ENCODE peak calls at places on chromosomes 1 and 21, in seven cellular contexts. A is stimulated activated CD4-positive, alpha-beta T cell treated with anti-CD3 and anti-CD28 coated beads, TNF-alpha, amount 100 ng/mL, for 48 hours; Q is M059J; D is CD8-positive, alpha-beta memory T cell; T is mesothelial cell of epicardium; R is B cell; L is LoVo. E is an unnamed sample.

GRCh38 chr1:93029317-93029716 is 49.8 kb upstream of the MTF2 start:
- DNase-seq in D (peak; percentile 73), T (no peak), R (no peak), A (no peak), L (no peak), Q (no peak), E (no peak)

GRCh38 chr1:114145504-114146160 is 8.0 kb downstream of the SYT6 start:
- DNase-seq in L (no peak), R (no peak), D (no peak), A (no peak), Q (no peak), T (no peak), E (no peak)

GRCh38 chr1:178774263-178774662 is 49.2 kb downstream of the RALGPS2 start:
- DNase-seq in T (no peak), R (no peak), D (no peak), L (peak; percentile 20), Q (peak; percentile 52), A (no peak), E (no peak)

GRCh38 chr1:83931658-83932253 is 67.2 kb downstream of the TTLL7 start:
- DNase-seq in A (no peak), L (peak; percentile 52), Q (peak; percentile 66), R (peak; percentile 17), T (no peak), D (peak; percentile 31), E (no peak)

GRCh38 chr1:2115008-2115921 is 65.1 kb downstream of the PRKCZ start:
- DNase-seq in T (no peak), A (no peak), R (no peak), L (no peak), Q (no peak), D (peak; percentile 16), E (no peak)

GRCh38 chr1:60065199-60065598 is 8.4 kb downstream of the C1orf87 start:
- DNase-seq in R (no peak), A (no peak), D (no peak), T (no peak), L (no peak), Q (no peak), E (no peak)

GRCh38 chr1:48203287-48203900 is 19.1 kb upstream of the SLC5A9 start:
- DNase-seq in R (peak; percentile 30), Q (peak; percentile 11), T (no peak), L (peak; percentile 41), A (no peak), D (no peak), E (no peak)

GRCh38 chr1:239247299-239247698 is 139.1 kb upstream of the CHRM3 start:
- DNase-seq in T (no peak), A (no peak), L (no peak), D (no peak), Q (peak; percentile 17), R (no peak), E (no peak)

GRCh38 chr1:222452031-222452430 is 95.9 kb downstream of the HHIPL2 start:
- DNase-seq in R (no peak), L (no peak), A (no peak), T (no peak), D (no peak), Q (no peak), E (no peak)

GRCh38 chr1:234279021-234279420 is 94.2 kb upstream of the COA6 start:
- DNase-seq in D (no peak), L (no peak), Q (no peak), A (no peak), R (no peak), T (no peak), E (no peak)

GRCh38 chr1:206506803-206507394 is 432 bp upstream of the RASSF5 start:
- DNase-seq in T (no peak), L (no peak), R (peak; percentile 64), Q (no peak), A (no peak), D (no peak), E (no peak)

GRCh38 chr1:42165511-42166210 is 1.1 kb upstream of the GUCA2A start:
- DNase-seq in D (no peak), A (no peak), L (peak; percentile 95), R (no peak), Q (peak; percentile 91), T (peak; percentile 79), E (no peak)

GRCh38 chr1:15260418-15261154 is 13.6 kb downstream of the FHAD1 start:
- DNase-seq in L (no peak), D (no peak), A (no peak), R (no peak), Q (peak; percentile 86), T (no peak), E (no peak)

GRCh38 chr1:89723863-89724262 is 90.9 kb downstream of the LRRC8C start:
- DNase-seq in R (no peak), L (no peak), D (no peak), A (no peak), T (no peak), Q (no peak), E (no peak)

GRCh38 chr1:172360511-172360910 is 60.0 kb upstream of the C1orf105 start:
- DNase-seq in Q (peak; percentile 31), T (no peak), L (peak; percentile 73), A (no peak), D (no peak), R (no peak), E (no peak)

GRCh38 chr1:53074313-53075154 is 12.5 kb downstream of the PODN start:
- DNase-seq in D (no peak), A (no peak), L (no peak), Q (no peak), T (no peak), R (no peak), E (peak; percentile 53)

GRCh38 chr21:10521091-10521598 is at the start of gene TPTE:
- DNase-seq in T (no peak), A (no peak), Q (no peak), D (no peak), L (no peak), R (peak; percentile 34), E (no peak)

GRCh38 chr1:156712626-156713025 is 7.2 kb upstream of the CRABP2 start:
- DNase-seq in A (no peak), T (no peak), R (no peak), L (no peak), Q (peak; percentile 63), D (no peak), E (no peak)

GRCh38 chr1:151816964-151817730 is 11.9 kb upstream of the LINGO4 start:
- DNase-seq in A (no peak), R (no peak), Q (no peak), T (no peak), D (no peak), L (no peak), E (no peak)

GRCh38 chr1:116987256-116987555 is 14.4 kb upstream of the CD101 start:
- DNase-seq in R (no peak), T (no peak), A (peak; percentile 37), L (no peak), Q (no peak), D (peak; percentile 55), E (no peak)

GRCh38 chr1:95323117-95323516 is 89.1 kb downstream of the RWDD3 start:
- DNase-seq in T (no peak), D (no peak), R (no peak), L (no peak), Q (peak; percentile 36), A (no peak), E (no peak)

GRCh38 chr1:33317354-33317753 is 3.5 kb downstream of the A3GALT2 start:
- DNase-seq in T (no peak), L (no peak), A (no peak), D (no peak), Q (no peak), R (no peak), E (no peak)

GRCh38 chr21:37568916-37569315 is 202.3 kb downstream of the DYRK1A start:
- DNase-seq in T (no peak), L (no peak), D (no peak), Q (no peak), R (no peak), A (no peak), E (no peak)

GRCh38 chr1:78831731-78832360 is 174.7 kb downstream of the ADGRL4 start:
- DNase-seq in Q (peak; percentile 97), A (no peak), D (no peak), T (no peak), L (no peak), R (no peak), E (no peak)

GRCh38 chr1:198657550-198658064 is 18.8 kb downstream of the PTPRC start:
- DNase-seq in R (no peak), L (peak; percentile 73), A (no peak), Q (peak; percentile 99), D (peak; percentile 60), T (no peak), E (no peak)

GRCh38 chr1:224368409-224368808 is 11.7 kb downstream of the CNIH4 start:
- DNase-seq in L (no peak), R (no peak), A (no peak), D (no peak), Q (no peak), T (no peak), E (no peak)

GRCh38 chr1:117638141-117638540 is 32.3 kb downstream of the TENT5C start:
- DNase-seq in T (no peak), R (no peak), Q (no peak), D (no peak), L (no peak), A (no peak), E (no peak)

GRCh38 chr1:199009447-199009846 is 370.6 kb downstream of the PTPRC start:
- DNase-seq in T (no peak), D (no peak), Q (no peak), R (no peak), A (no peak), L (no peak), E (no peak)

GRCh38 chr1:229410692-229411433 is 23.0 kb downstream of the ACTA1 start:
- DNase-seq in L (peak; percentile 31), A (no peak), Q (peak; percentile 82), R (no peak), D (no peak), T (no peak), E (no peak)

GRCh38 chr21:34986561-34987533 is 62.3 kb downstream of the RUNX1 start:
- DNase-seq in R (no peak), D (peak; percentile 64), L (peak; percentile 39), T (no peak), A (peak; percentile 63), Q (peak; percentile 98), E (no peak)

E was measured in sciatic nerve.